ENCODE peak calls at places on chromosome 15, in ten cellular contexts. One of them, this sample, is unnamed.
A peak's percentile ranks its signal among the peaks of the same experiment; 100 is the strongest.

GRCh38 chr15:79408041-79408440 is 24.1 kb upstream of the MINAR1 start:
- DNase-seq in MM.1S: no peak
- DNase-seq in GM06990: no peak
- DNase-seq in SK-N-SH: no peak
- DNase-seq in endothelial cell of umbilical vein: no peak
- DNase-seq in IMR-90: no peak
- DNase-seq in tibial nerve: no peak
- DNase-seq in heart right ventricle: no peak
- DNase-seq in breast epithelium: no peak
- DNase-seq in heart left ventricle: no peak
- DNase-seq in this sample: no peak

GRCh38 chr15:72198410-72199270 is 1.1 kb upstream of the GRAMD2A start:
- DNase-seq in heart left ventricle: no peak
- DNase-seq in MM.1S: no peak
- DNase-seq in SK-N-SH: no peak
- DNase-seq in GM06990: no peak
- DNase-seq in IMR-90: no peak
- DNase-seq in heart right ventricle: no peak
- DNase-seq in breast epithelium: no peak
- DNase-seq in endothelial cell of umbilical vein: no peak
- DNase-seq in tibial nerve: no peak
- DNase-seq in this sample: no peak

GRCh38 chr15:40493089-40493840 is 22.5 kb downstream of the CHST14 start:
- DNase-seq in endothelial cell of umbilical vein: no peak
- DNase-seq in GM06990: no peak
- DNase-seq in heart left ventricle: no peak
- DNase-seq in breast epithelium: no peak
- DNase-seq in IMR-90: no peak
- DNase-seq in SK-N-SH: no peak
- DNase-seq in heart right ventricle: no peak
- DNase-seq in tibial nerve: no peak
- DNase-seq in MM.1S: peak; percentile 18
- DNase-seq in this sample: no peak

GRCh38 chr15:48577495-48577894 is 68.0 kb downstream of the FBN1 start:
- DNase-seq in MM.1S: peak; percentile 82
- DNase-seq in IMR-90: no peak
- DNase-seq in tibial nerve: no peak
- DNase-seq in endothelial cell of umbilical vein: peak; percentile 48
- DNase-seq in breast epithelium: no peak
- DNase-seq in heart left ventricle: no peak
- DNase-seq in SK-N-SH: no peak
- DNase-seq in heart right ventricle: no peak
- DNase-seq in GM06990: no peak
- DNase-seq in this sample: no peak

GRCh38 chr15:48392356-48392755 is 61.1 kb downstream of the DUT start:
- DNase-seq in heart right ventricle: peak; percentile 20
- DNase-seq in endothelial cell of umbilical vein: peak; percentile 99
- DNase-seq in heart left ventricle: peak; percentile 63
- DNase-seq in MM.1S: no peak
- DNase-seq in SK-N-SH: no peak
- DNase-seq in IMR-90: no peak
- DNase-seq in tibial nerve: peak; percentile 86
- DNase-seq in GM06990: no peak
- DNase-seq in breast epithelium: peak; percentile 44
- DNase-seq in this sample: no peak

GRCh38 chr15:88628018-88628673 is 7.0 kb downstream of the AEN start:
- DNase-seq in SK-N-SH: no peak
- DNase-seq in MM.1S: no peak
- DNase-seq in endothelial cell of umbilical vein: no peak
- DNase-seq in GM06990: no peak
- DNase-seq in heart left ventricle: no peak
- DNase-seq in tibial nerve: no peak
- DNase-seq in heart right ventricle: no peak
- DNase-seq in IMR-90: no peak
- DNase-seq in breast epithelium: no peak
- DNase-seq in this sample: no peak

GRCh38 chr15:47812436-47813109 is 95.3 kb downstream of the SEMA6D start:
- DNase-seq in tibial nerve: no peak
- DNase-seq in MM.1S: peak; percentile 73
- DNase-seq in breast epithelium: no peak
- DNase-seq in heart right ventricle: no peak
- DNase-seq in GM06990: peak; percentile 37
- DNase-seq in heart left ventricle: no peak
- DNase-seq in IMR-90: peak; percentile 2
- DNase-seq in endothelial cell of umbilical vein: no peak
- DNase-seq in SK-N-SH: no peak
- DNase-seq in this sample: no peak

GRCh38 chr15:57345584-57345983 is 30.7 kb upstream of the CGNL1 start:
- DNase-seq in heart right ventricle: no peak
- DNase-seq in tibial nerve: no peak
- DNase-seq in MM.1S: no peak
- DNase-seq in IMR-90: no peak
- DNase-seq in heart left ventricle: no peak
- DNase-seq in breast epithelium: no peak
- DNase-seq in endothelial cell of umbilical vein: peak; percentile 36
- DNase-seq in GM06990: no peak
- DNase-seq in SK-N-SH: peak; percentile 24
- DNase-seq in this sample: no peak

GRCh38 chr15:47184405-47185221 is 532.7 kb upstream of the SEMA6D start:
- DNase-seq in SK-N-SH: peak; percentile 79
- DNase-seq in heart left ventricle: peak; percentile 27
- DNase-seq in GM06990: no peak
- DNase-seq in IMR-90: peak; percentile 14
- DNase-seq in tibial nerve: no peak
- DNase-seq in breast epithelium: no peak
- DNase-seq in MM.1S: peak; percentile 31
- DNase-seq in endothelial cell of umbilical vein: peak; percentile 37
- DNase-seq in heart right ventricle: peak; percentile 5
- DNase-seq in this sample: no peak

GRCh38 chr15:43934480-43934879 is 107.7 kb downstream of the WDR76 start:
- DNase-seq in tibial nerve: no peak
- DNase-seq in SK-N-SH: no peak
- DNase-seq in endothelial cell of umbilical vein: no peak
- DNase-seq in breast epithelium: no peak
- DNase-seq in heart right ventricle: no peak
- DNase-seq in IMR-90: peak; percentile 52
- DNase-seq in MM.1S: no peak
- DNase-seq in heart left ventricle: no peak
- DNase-seq in GM06990: no peak
- DNase-seq in this sample: no peak

GRCh38 chr15:72375501-72375845 is 341 bp downstream of the HEXA start:
- DNase-seq in heart left ventricle: no peak
- DNase-seq in GM06990: no peak
- DNase-seq in breast epithelium: no peak
- DNase-seq in heart right ventricle: no peak
- DNase-seq in tibial nerve: peak; percentile 26
- DNase-seq in IMR-90: no peak
- DNase-seq in SK-N-SH: no peak
- DNase-seq in MM.1S: no peak
- DNase-seq in endothelial cell of umbilical vein: no peak
- DNase-seq in this sample: no peak

GRCh38 chr15:76503121-76503520 is 166.5 kb downstream of the ISL2 start:
- DNase-seq in endothelial cell of umbilical vein: no peak
- DNase-seq in heart left ventricle: no peak
- DNase-seq in heart right ventricle: no peak
- DNase-seq in tibial nerve: no peak
- DNase-seq in GM06990: no peak
- DNase-seq in breast epithelium: no peak
- DNase-seq in SK-N-SH: no peak
- DNase-seq in MM.1S: no peak
- DNase-seq in IMR-90: no peak
- DNase-seq in this sample: no peak

DNA sequence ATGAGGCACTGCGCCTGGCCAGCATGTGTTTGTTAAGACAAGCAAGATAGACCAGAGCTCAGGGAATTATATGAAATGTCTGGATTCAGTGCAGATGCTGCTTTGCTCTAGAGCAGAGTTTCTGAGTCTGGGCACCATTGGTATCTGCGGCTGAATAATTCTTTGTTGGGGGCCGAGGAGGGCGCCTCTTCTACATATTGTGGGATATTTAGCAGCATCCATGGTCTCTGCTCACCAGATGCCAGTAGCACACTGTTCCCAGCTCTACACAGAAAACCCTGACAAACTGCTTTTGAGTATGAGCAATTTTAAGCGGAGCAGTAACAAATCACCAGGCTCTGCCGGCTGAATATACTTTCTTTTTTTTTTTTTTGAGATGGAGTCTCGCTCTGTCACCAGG is 3.6 kb upstream of the LDHAL6B start:
- DNase-seq in endothelial cell of umbilical vein: no peak
- DNase-seq in breast epithelium: no peak
- DNase-seq in heart left ventricle: no peak
- DNase-seq in heart right ventricle: no peak
- DNase-seq in MM.1S: no peak
- DNase-seq in IMR-90: no peak
- DNase-seq in SK-N-SH: no peak
- DNase-seq in GM06990: no peak
- DNase-seq in tibial nerve: no peak
- DNase-seq in this sample: no peak
- H3K27me3 ChIP-seq in endothelial cell of umbilical vein: no peaks in the 10 kb centered on the region
- H3K27me3 ChIP-seq in breast epithelium: no peaks in the 10 kb centered on the region
- H3K27me3 ChIP-seq in heart left ventricle: no peaks in the 10 kb centered on the region
- H3K27me3 ChIP-seq in heart right ventricle: no peaks in the 10 kb centered on the region
- H3K27me3 ChIP-seq in MM.1S: no peaks in the 10 kb centered on the region
- H3K27me3 ChIP-seq in IMR-90: no peaks in the 10 kb centered on the region
- H3K27me3 ChIP-seq in SK-N-SH: no peaks in the 10 kb centered on the region
- H3K27me3 ChIP-seq in GM06990: no peaks in the 10 kb centered on the region
- H3K27me3 ChIP-seq in tibial nerve: no peaks in the 10 kb centered on the region
- H3K27me3 ChIP-seq in this sample: no peaks in the 10 kb centered on the region

GRCh38 chr15:67148196-67148701 is 82.8 kb downstream of the SMAD3 start:
- DNase-seq in heart right ventricle: no peak
- DNase-seq in SK-N-SH: no peak
- DNase-seq in MM.1S: no peak
- DNase-seq in tibial nerve: no peak
- DNase-seq in heart left ventricle: no peak
- DNase-seq in endothelial cell of umbilical vein: peak; percentile 71
- DNase-seq in GM06990: no peak
- DNase-seq in breast epithelium: no peak
- DNase-seq in IMR-90: peak; percentile 74
- DNase-seq in this sample: no peak

GRCh38 chr15:67146875-67147381 is 81.5 kb downstream of the SMAD3 start:
- DNase-seq in heart right ventricle: no peak
- DNase-seq in endothelial cell of umbilical vein: peak; percentile 94
- DNase-seq in SK-N-SH: no peak
- DNase-seq in MM.1S: no peak
- DNase-seq in breast epithelium: no peak
- DNase-seq in GM06990: no peak
- DNase-seq in IMR-90: peak; percentile 96
- DNase-seq in heart left ventricle: peak; percentile 59
- DNase-seq in tibial nerve: no peak
- DNase-seq in this sample: no peak

GRCh38 chr15:67145710-67146109 is 80.3 kb downstream of the SMAD3 start:
- DNase-seq in heart left ventricle: no peak
- DNase-seq in IMR-90: no peak
- DNase-seq in SK-N-SH: no peak
- DNase-seq in tibial nerve: no peak
- DNase-seq in endothelial cell of umbilical vein: no peak
- DNase-seq in breast epithelium: no peak
- DNase-seq in GM06990: no peak
- DNase-seq in MM.1S: no peak
- DNase-seq in heart right ventricle: no peak
- DNase-seq in this sample: no peak

GRCh38 chr15:67146214-67146613 is 80.8 kb downstream of the SMAD3 start:
- DNase-seq in heart left ventricle: peak; percentile 69
- DNase-seq in IMR-90: peak; percentile 93
- DNase-seq in MM.1S: no peak
- DNase-seq in tibial nerve: no peak
- DNase-seq in GM06990: no peak
- DNase-seq in breast epithelium: no peak
- DNase-seq in heart right ventricle: peak; percentile 56
- DNase-seq in SK-N-SH: peak; percentile 47
- DNase-seq in endothelial cell of umbilical vein: peak; percentile 78
- DNase-seq in this sample: no peak

DNA sequence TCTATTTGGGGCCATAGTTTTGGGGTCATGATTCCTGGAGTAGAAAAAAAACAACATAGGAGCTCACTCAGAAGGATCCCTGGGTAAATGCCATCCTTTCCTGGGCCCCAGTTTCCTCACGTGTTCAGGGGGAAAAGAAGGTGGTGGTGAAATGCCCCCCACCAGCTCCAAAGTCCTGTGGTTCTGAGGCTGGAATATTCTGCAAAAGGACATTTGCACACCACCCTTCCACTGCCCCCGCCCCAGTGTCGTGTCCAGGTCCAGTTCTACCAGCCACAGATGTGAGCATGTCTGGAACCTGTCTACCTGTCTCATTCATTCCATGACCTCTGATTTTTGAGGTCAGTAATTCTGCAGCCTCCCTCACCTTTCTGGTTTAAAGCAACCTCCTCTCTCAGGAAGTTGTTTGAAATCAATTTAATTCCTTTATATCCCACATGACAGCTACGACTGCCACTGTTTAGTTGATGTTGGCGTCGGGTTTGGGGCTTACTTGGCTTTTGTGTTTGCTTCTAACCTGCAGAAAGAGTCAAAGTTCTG is 82.1 kb downstream of the SMAD3 start:
- DNase-seq in tibial nerve: no peak
- DNase-seq in MM.1S: no peak
- DNase-seq in endothelial cell of umbilical vein: no peak
- DNase-seq in IMR-90: no peak
- DNase-seq in heart left ventricle: no peak
- DNase-seq in SK-N-SH: no peak
- DNase-seq in heart right ventricle: no peak
- DNase-seq in GM06990: no peak
- DNase-seq in breast epithelium: no peak
- DNase-seq in this sample: no peak
- H3K4me3 ChIP-seq in tibial nerve: no peak overlapping the region
- H3K4me3 ChIP-seq in MM.1S: no peak overlapping the region
- H3K4me3 ChIP-seq in endothelial cell of umbilical vein: no peak overlapping the region
- H3K4me3 ChIP-seq in IMR-90: no peak overlapping the region
- H3K4me3 ChIP-seq in heart left ventricle: no peak overlapping the region
- H3K4me3 ChIP-seq in SK-N-SH: no peak overlapping the region
- H3K4me3 ChIP-seq in heart right ventricle: no peak overlapping the region
- H3K4me3 ChIP-seq in GM06990: no peak overlapping the region
- H3K4me3 ChIP-seq in breast epithelium: no peak overlapping the region
- H3K4me3 ChIP-seq in this sample: no peak overlapping the region

GRCh38 chr15:100131321-100132224 is 210.2 kb downstream of the ADAMTS17 start:
- DNase-seq in SK-N-SH: no peak
- DNase-seq in heart left ventricle: peak; percentile 79
- DNase-seq in MM.1S: peak; percentile 55
- DNase-seq in GM06990: peak; percentile 31
- DNase-seq in heart right ventricle: peak; percentile 77
- DNase-seq in tibial nerve: no peak
- DNase-seq in endothelial cell of umbilical vein: peak; percentile 25
- DNase-seq in breast epithelium: no peak
- DNase-seq in IMR-90: peak; percentile 39
- DNase-seq in this sample: no peak
- TF ChIP-seq CTCF in SK-N-SH: no peak
- TF ChIP-seq CTCF in heart left ventricle: peak; percentile 67
- TF ChIP-seq CTCF in MM.1S: peak; percentile 55
- TF ChIP-seq CTCF in GM06990: peak; percentile 53
- TF ChIP-seq CTCF in heart right ventricle: peak; percentile 76
- TF ChIP-seq CTCF in tibial nerve: peak; percentile 68
- TF ChIP-seq CTCF in endothelial cell of umbilical vein: peak; percentile 52
- TF ChIP-seq CTCF in breast epithelium: no peak
- TF ChIP-seq CTCF in IMR-90: peak; percentile 43
- TF ChIP-seq CTCF in this sample: no peak

DNA sequence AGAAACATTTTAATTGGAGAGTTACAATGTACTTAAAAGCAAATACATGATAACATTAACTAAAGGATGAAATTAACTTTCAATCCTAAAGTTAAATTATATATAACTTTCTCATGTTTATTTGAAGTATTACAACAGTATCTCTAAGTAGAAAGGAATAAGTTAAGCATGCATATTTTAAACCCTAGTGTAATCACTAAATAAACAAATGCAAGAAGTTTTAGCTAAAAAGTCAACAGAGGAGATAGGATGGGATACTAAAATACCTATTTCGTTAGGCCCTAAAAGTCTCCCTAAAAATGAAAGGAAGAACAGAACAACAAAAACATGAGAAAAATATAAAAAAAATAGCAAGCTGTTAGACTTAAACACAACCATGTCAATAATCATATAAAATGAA is 361.3 kb upstream of the THBS1 start:
- DNase-seq in heart right ventricle: no peak
- DNase-seq in IMR-90: no peak
- DNase-seq in endothelial cell of umbilical vein: no peak
- DNase-seq in MM.1S: no peak
- DNase-seq in SK-N-SH: no peak
- DNase-seq in breast epithelium: no peak
- DNase-seq in tibial nerve: no peak
- DNase-seq in heart left ventricle: no peak
- DNase-seq in GM06990: no peak
- DNase-seq in this sample: no peak
- H3K27me3 ChIP-seq in heart right ventricle: no peaks in the 10 kb centered on the region
- H3K27me3 ChIP-seq in IMR-90: no peaks in the 10 kb centered on the region
- H3K27me3 ChIP-seq in endothelial cell of umbilical vein: no peaks in the 10 kb centered on the region
- H3K27me3 ChIP-seq in MM.1S: no peaks in the 10 kb centered on the region
- H3K27me3 ChIP-seq in SK-N-SH: no peaks in the 10 kb centered on the region
- H3K27me3 ChIP-seq in breast epithelium: no peaks in the 10 kb centered on the region
- H3K27me3 ChIP-seq in tibial nerve: no peaks in the 10 kb centered on the region
- H3K27me3 ChIP-seq in heart left ventricle: no peaks in the 10 kb centered on the region
- H3K27me3 ChIP-seq in GM06990: no peaks in the 10 kb centered on the region
- H3K27me3 ChIP-seq in this sample: no peaks in the 10 kb centered on the region